ENCODE peak calls at places on chromosomes 7 and 10, in nine cellular contexts. D is PC-3; Q is right atrium auricular region; J is fibroblast of lung; P is CD8-positive, alpha-beta T cell; K is tibial artery; U is right lobe of liver; W is AG10803; R is colonic mucosa. T is an unnamed sample.

GRCh38 chr7:122301291-122301690 is 3.3 kb downstream of the FEZF1 start:
- DNase-seq in D (no peak), Q (no peak), J (no peak), P (no peak), K (no peak), U (no peak), W (no peak), R (no peak), T (no peak)

GRCh38 chr10:8056891-8057331 is 2.4 kb downstream of the GATA3 start:
- DNase-seq in D (no peak), Q (no peak), J (no peak), P (no peak), K (no peak), U (no peak), W (no peak), R (no peak), T (no peak)

GRCh38 chr7:128135275-128136214 is 104.3 kb upstream of the LRRC4 start:
- DNase-seq in D (peak), Q (peak), J (peak), P (peak), K (no peak), U (no peak), W (peak), R (peak), T (peak)

GRCh38 chr7:19508821-19509220 is 200.0 kb downstream of the POLR1F start:
- DNase-seq in D (no peak), Q (no peak), J (no peak), P (no peak), K (no peak), U (no peak), W (no peak), R (no peak), T (no peak)

GRCh38 chr10:4068255-4069028 is 283.4 kb upstream of the KLF6 start:
- DNase-seq in D (peak), Q (no peak), J (no peak), P (no peak), K (no peak), U (no peak), W (no peak), R (no peak), T (peak)

GRCh38 chr7:100118388-100119074 is 627 bp downstream of the TAF6 start:
- DNase-seq in D (no peak), Q (no peak), J (no peak), P (no peak), K (no peak), U (no peak), W (no peak), R (no peak), T (no peak)

GRCh38 chr7:108234281-108234680 is 104.1 kb upstream of the LAMB4 start:
- DNase-seq in D (no peak), Q (no peak), J (peak), P (no peak), K (no peak), U (no peak), W (peak), R (no peak), T (peak)

GRCh38 chr10:126175586-126176258 is 212.6 kb downstream of the ADAM12 start:
- DNase-seq in D (no peak), Q (no peak), J (no peak), P (no peak), K (no peak), U (no peak), W (no peak), R (no peak), T (no peak)

GRCh38 chr7:16918288-16918895 is 36.6 kb upstream of the AGR3 start:
- DNase-seq in D (peak), Q (no peak), J (peak), P (no peak), K (no peak), U (no peak), W (peak), R (peak), T (peak)

GRCh38 chr10:29621161-29621560 is 13.6 kb downstream of the SVIL start:
- DNase-seq in D (no peak), Q (no peak), J (peak), P (no peak), K (peak), U (no peak), W (peak), R (no peak), T (peak)

GRCh38 chr7:5421626-5422323 is 1.9 kb downstream of the TNRC18 start:
- DNase-seq in D (peak), Q (peak), J (peak), P (no peak), K (peak), U (peak), W (peak), R (peak), T (peak)

GRCh38 chr7:5422324-5423271 is 1.0 kb downstream of the TNRC18 start:
- DNase-seq in D (peak), Q (no peak), J (peak), P (no peak), K (no peak), U (peak), W (peak), R (no peak), T (peak)

GRCh38 chr7:5420108-5420840 is 3.4 kb downstream of the TNRC18 start:
- DNase-seq in D (no peak), Q (no peak), J (peak), P (no peak), K (peak), U (peak), W (no peak), R (no peak), T (no peak)

GRCh38 chr7:5419523-5420107 is 4.0 kb downstream of the TNRC18 start:
- DNase-seq in D (peak), Q (no peak), J (peak), P (no peak), K (no peak), U (no peak), W (no peak), R (peak), T (no peak)

GRCh38 chr7:5420841-5421625 is 2.6 kb downstream of the TNRC18 start:
- DNase-seq in D (no peak), Q (no peak), J (peak), P (no peak), K (no peak), U (peak), W (no peak), R (peak), T (no peak)
- H3K4me3 ChIP-seq in D (peak), Q (peak), J (peak), P (peak), K (peak), U (peak), W (peak), R (peak), T (peak)

GRCh38 chr10:53580465-53580864 is 807.9 kb upstream of the MBL2 start:
- DNase-seq in D (no peak), Q (no peak), J (no peak), P (no peak), K (no peak), U (no peak), W (no peak), R (no peak), T (no peak)
- TF ChIP-seq CTCF in D (peak), Q (no peak), J (no peak), P (no peak), K (no peak), U (no peak), W (no peak), R (no peak), T (no peak)

DNA sequence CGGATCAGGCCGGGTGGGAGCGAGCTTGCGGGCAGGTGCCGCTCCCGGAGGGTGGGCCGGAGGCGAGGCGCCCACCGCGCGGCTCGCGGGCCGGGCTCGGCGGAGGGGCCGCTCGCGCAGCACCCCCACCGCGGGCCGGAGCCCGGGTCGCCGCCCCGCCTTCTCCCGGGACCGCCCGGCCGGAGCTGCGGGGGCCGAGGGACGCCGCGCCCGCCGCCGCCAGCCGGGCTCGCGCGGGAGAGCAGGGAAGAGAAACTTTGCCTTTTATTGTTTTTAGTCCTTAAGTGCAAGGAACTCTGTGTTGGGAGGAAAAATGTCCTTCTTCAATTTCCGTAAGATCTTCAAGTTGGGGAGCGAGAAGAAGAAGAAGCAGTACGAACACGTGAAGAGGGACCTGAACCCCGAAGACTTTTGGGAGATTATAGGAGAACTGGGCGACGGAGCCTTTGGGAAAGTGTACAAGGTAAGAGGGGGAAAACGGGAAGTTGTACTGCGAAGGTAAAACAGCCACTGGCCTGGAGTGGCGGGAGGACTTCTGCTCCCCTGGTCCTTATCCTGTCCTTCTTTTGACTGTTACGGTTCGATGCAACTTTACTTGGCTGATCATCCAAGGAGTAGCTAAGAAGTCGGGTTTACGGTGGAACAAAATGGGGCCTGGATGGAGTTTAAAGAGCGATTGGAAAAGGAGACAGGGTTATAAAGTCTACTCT is 648 bp downstream of the SLK start:
- DNase-seq in D (peak), Q (no peak), J (peak), P (no peak), K (no peak), U (no peak), W (peak), R (peak), T (peak)
- H3K4me3 ChIP-seq in D (peak), Q (peak), J (peak), P (peak), K (peak), U (peak), W (peak), R (peak), T (peak)

DNA sequence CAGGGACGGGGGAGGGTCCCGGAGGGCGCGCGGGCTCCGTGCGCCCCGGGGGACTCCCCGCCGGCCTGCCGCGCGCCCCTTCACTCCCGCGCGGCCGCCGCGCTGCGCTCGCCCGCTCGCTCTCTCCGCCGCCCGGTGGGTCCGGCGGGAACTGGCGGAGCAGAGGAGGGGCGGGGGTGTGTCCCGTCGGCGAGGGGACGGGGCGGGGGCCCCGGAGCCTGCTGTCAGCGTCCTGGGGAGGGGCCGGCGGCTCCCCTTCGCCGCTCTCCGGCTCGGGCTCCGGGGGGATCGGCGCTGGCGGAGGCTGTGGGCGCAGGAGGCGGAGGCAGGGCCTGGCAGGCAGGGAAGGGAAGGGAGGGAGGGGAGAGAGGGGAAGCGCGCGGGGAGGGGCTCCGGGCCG is at the start of gene SH3PXD2A:
- DNase-seq in D (peak), Q (no peak), J (peak), P (no peak), K (peak), U (peak), W (peak), R (no peak), T (no peak)
- TF ChIP-seq CTCF in D (no peak), Q (peak), J (no peak), P (no peak), K (peak), U (no peak), W (no peak), R (no peak), T (peak)

GRCh38 chr10:69413221-69413865 is 3.4 kb downstream of the TACR2 start:
- DNase-seq in D (peak), Q (peak), J (peak), P (no peak), K (peak), U (no peak), W (peak), R (no peak), T (peak)
- H3K4me3 ChIP-seq in D (no peak), Q (no peak), J (no peak), P (no peak), K (no peak), U (no peak), W (no peak), R (no peak), T (no peak)

DNA sequence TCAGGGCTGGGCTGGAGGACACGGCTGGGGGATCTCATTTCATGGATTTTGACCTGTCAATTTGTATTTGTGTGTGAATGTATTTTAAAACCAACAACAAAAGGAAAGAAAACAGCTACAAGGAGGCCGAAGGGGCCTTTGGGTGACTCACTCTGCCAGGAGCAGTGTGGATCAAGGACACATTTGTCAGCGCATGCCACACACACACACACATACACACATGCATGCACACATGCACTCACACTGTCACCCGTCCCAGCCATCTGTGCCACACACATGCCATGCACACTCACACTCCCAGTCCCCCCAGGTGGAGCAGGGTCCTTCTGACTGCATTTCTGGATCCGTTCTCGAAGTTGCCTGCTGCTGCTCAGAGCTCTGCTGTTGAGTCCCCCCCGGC is 26.0 kb downstream of the SPOCK2 start:
- DNase-seq in D (no peak), Q (no peak), J (no peak), P (no peak), K (no peak), U (no peak), W (no peak), R (no peak), T (no peak)
- TF ChIP-seq CTCF in D (no peak), Q (no peak), J (no peak), P (no peak), K (no peak), U (no peak), W (no peak), R (no peak), T (no peak)

GRCh38 chr7:2359610-2360009 is 5.0 kb downstream of the EIF3B start:
- DNase-seq in D (no peak), Q (no peak), J (no peak), P (no peak), K (no peak), U (no peak), W (no peak), R (no peak), T (no peak)
- H3K4me3 ChIP-seq in D (no peak), Q (no peak), J (no peak), P (no peak), K (no peak), U (no peak), W (no peak), R (no peak), T (no peak)

GRCh38 chr7:22586806-22587180 is 86.8 kb upstream of the STEAP1B start:
- DNase-seq in D (peak), Q (no peak), J (peak), P (no peak), K (no peak), U (no peak), W (peak), R (no peak), T (peak)
- TF ChIP-seq CTCF in D (peak), Q (no peak), J (peak), P (no peak), K (peak), U (peak), W (peak), R (no peak), T (peak)

GRCh38 chr7:73742338-73742752 is 3.7 kb upstream of the ABHD11 start:
- DNase-seq in D (no peak), Q (no peak), J (no peak), P (no peak), K (no peak), U (no peak), W (no peak), R (peak), T (no peak)
- H3K4me3 ChIP-seq in D (no peak), Q (no peak), J (no peak), P (no peak), K (no peak), U (peak), W (no peak), R (no peak), T (no peak)

T was measured in fibroblast of the aortic adventitia.